ENCODE peak calls at places on chromosomes 1 and 21, in eight cellular contexts. L is T-helper 9 cell; R is stimulated activated CD8-positive, alpha-beta memory T cell treated with anti-CD3 and anti-CD28 coated beads, Interleukin-2, amount 100 ng/mL, for 48 hours; B is nephron progenitor cell; I is NCI-H2081; Q is NCI-H82; J is KG1; D is amniotic stem cell. M is an unnamed sample.

GRCh38 chr1:98439471-98439870 is 222.1 kb upstream of the SNX7 start:
- DNase-seq in J (no peak), I (no peak), Q (no peak), R (no peak), B (no peak), L (no peak), D (no peak), M (no peak)

GRCh38 chr1:109979489-109980091 is 5.0 kb upstream of the AHCYL1 start:
- DNase-seq in L (no peak), B (no peak), J (no peak), D (no peak), I (no peak), Q (no peak), R (no peak), M (no peak)

GRCh38 chr1:109918671-109919070 is 8.0 kb downstream of the CSF1 start:
- DNase-seq in B (no peak), L (no peak), D (no peak), I (no peak), Q (no peak), J (no peak), R (no peak), M (no peak)

GRCh38 chr1:228270032-228270431 is 62.2 kb downstream of the OBSCN start:
- DNase-seq in I (no peak), R (no peak), Q (no peak), B (no peak), J (no peak), L (no peak), D (no peak), M (no peak)

GRCh38 chr1:77370588-77371306 is 88.9 kb downstream of the AK5 start:
- DNase-seq in B (no peak), J (no peak), L (no peak), I (no peak), R (no peak), D (peak), Q (no peak), M (no peak)

GRCh38 chr1:58932820-58933598 is 149.2 kb upstream of the JUN start:
- DNase-seq in B (no peak), D (no peak), J (no peak), R (no peak), Q (no peak), L (no peak), I (peak), M (no peak)

GRCh38 chr1:238653693-238654321 is 732.6 kb upstream of the CHRM3 start:
- DNase-seq in Q (no peak), J (no peak), R (no peak), L (no peak), I (no peak), B (no peak), D (peak), M (no peak)

GRCh38 chr1:235021815-235022214 is 106.8 kb downstream of the TOMM20 start:
- DNase-seq in I (no peak), B (no peak), R (no peak), Q (no peak), J (no peak), D (no peak), L (no peak), M (no peak)

GRCh38 chr1:157095551-157095950 is 4.1 kb downstream of the ETV3L start:
- DNase-seq in Q (no peak), L (no peak), B (no peak), J (no peak), I (no peak), R (no peak), D (no peak), M (no peak)

GRCh38 chr21:41767606-41768370 is 936 bp upstream of the RIPK4 start:
- DNase-seq in I (no peak), Q (peak), J (no peak), D (no peak), B (peak), L (no peak), R (no peak), M (no peak)

GRCh38 chr1:222096883-222097282 is 355.0 kb upstream of the DUSP10 start:
- DNase-seq in I (no peak), Q (no peak), D (no peak), L (no peak), J (no peak), R (no peak), B (no peak), M (no peak)

GRCh38 chr1:214934035-214934434 is 148.5 kb upstream of the KCNK2 start:
- DNase-seq in B (no peak), I (no peak), R (no peak), J (no peak), Q (no peak), L (no peak), D (no peak), M (no peak)

GRCh38 chr21:43645414-43645891 is 13.8 kb downstream of the HSF2BP start:
- DNase-seq in R (no peak), I (peak), Q (peak), B (peak), D (peak), L (no peak), J (peak), M (no peak)

GRCh38 chr1:246333855-246334254 is 173.2 kb downstream of the SMYD3 start:
- DNase-seq in I (no peak), Q (no peak), R (no peak), L (no peak), B (no peak), J (no peak), D (no peak), M (no peak)

GRCh38 chr1:41388517-41388916 is 27.3 kb downstream of the FOXO6 start:
- DNase-seq in D (no peak), J (no peak), R (no peak), L (no peak), B (no peak), Q (no peak), I (no peak), M (no peak)

GRCh38 chr1:198939286-198939685 is 300.4 kb downstream of the PTPRC start:
- DNase-seq in I (no peak), B (no peak), L (no peak), D (no peak), R (no peak), J (no peak), Q (no peak), M (no peak)

GRCh38 chr1:97844552-97845089 is 76.2 kb downstream of the DPYD start:
- DNase-seq in I (no peak), Q (no peak), L (no peak), B (no peak), J (no peak), R (no peak), D (no peak), M (no peak)

GRCh38 chr1:6112690-6113005 is 67.0 kb downstream of the KCNAB2 start:
- DNase-seq in J (no peak), D (no peak), R (no peak), B (no peak), Q (no peak), I (no peak), L (no peak), M (no peak)

GRCh38 chr1:70143052-70143659 is 62.2 kb downstream of the LRRC40 start:
- DNase-seq in B (no peak), L (no peak), D (peak), Q (peak), J (no peak), R (no peak), I (no peak), M (no peak)

GRCh38 chr1:46623733-46624695 is 7.4 kb upstream of the MOB3C start:
- DNase-seq in Q (peak), L (no peak), B (peak), R (no peak), J (no peak), I (no peak), D (no peak), M (no peak)

GRCh38 chr1:226973898-226974543 is 33.9 kb downstream of the COQ8A start:
- DNase-seq in Q (no peak), L (no peak), D (no peak), B (no peak), I (no peak), J (no peak), R (no peak), M (no peak)

GRCh38 chr21:25115021-25115420 is 492.3 kb downstream of the MRPL39 start:
- DNase-seq in R (no peak), B (no peak), J (no peak), D (no peak), I (no peak), L (no peak), Q (no peak), M (no peak)

GRCh38 chr1:178371236-178371635 is 125.5 kb downstream of the CLEC20A start:
- DNase-seq in B (peak), J (no peak), D (no peak), I (no peak), R (no peak), L (no peak), Q (peak), M (no peak)

GRCh38 chr1:54380285-54380882 is 25.8 kb downstream of the SSBP3 start:
- DNase-seq in L (peak), R (peak), J (no peak), D (no peak), I (no peak), B (no peak), Q (no peak), M (peak)

GRCh38 chr1:185864889-185865288 is 130.7 kb downstream of the HMCN1 start:
- DNase-seq in L (no peak), I (no peak), R (no peak), Q (no peak), B (no peak), J (no peak), D (peak), M (no peak)

GRCh38 chr1:158952416-158952815 is 21.1 kb downstream of the PYHIN1 start:
- DNase-seq in I (no peak), J (no peak), R (no peak), D (no peak), B (no peak), Q (no peak), L (no peak), M (no peak)

GRCh38 chr1:230832466-230832865 is 35.9 kb downstream of the C1orf198 start:
- DNase-seq in J (no peak), Q (peak), I (no peak), R (no peak), D (no peak), L (no peak), B (no peak), M (no peak)

GRCh38 chr1:190119683-190120082 is 358.0 kb downstream of the BRINP3 start:
- DNase-seq in Q (peak), J (no peak), D (no peak), R (no peak), B (no peak), I (no peak), L (no peak), M (no peak)

GRCh38 chr1:154621875-154622274 is 13.9 kb upstream of the ADAR start:
- DNase-seq in B (no peak), I (no peak), D (no peak), R (no peak), L (no peak), Q (no peak), J (no peak), M (no peak)

GRCh38 chr21:44583800-44584147 is 3.4 kb upstream of the KRTAP10-5 start:
- DNase-seq in R (no peak), Q (no peak), B (no peak), L (no peak), J (no peak), D (no peak), I (peak), M (no peak)

GRCh38 chr1:152622803-152623202 is at the start of gene LCE3A:
- DNase-seq in D (no peak), Q (no peak), B (no peak), L (no peak), R (no peak), I (no peak), J (peak), M (no peak)

GRCh38 chr1:11558286-11558685 is 79.3 kb downstream of the DISP3 start:
- DNase-seq in L (no peak), R (no peak), B (no peak), Q (no peak), J (no peak), D (no peak), I (no peak), M (no peak)

GRCh38 chr1:76038306-76039004 is 36.1 kb upstream of the ST6GALNAC3 start:
- DNase-seq in J (no peak), R (no peak), Q (no peak), D (no peak), B (no peak), L (no peak), I (no peak), M (no peak)

GRCh38 chr1:47852006-47852686 is 145.0 kb downstream of the TRABD2B start:
- DNase-seq in B (no peak), R (no peak), L (no peak), J (no peak), Q (no peak), I (no peak), D (no peak), M (no peak)

GRCh38 chr1:203276408-203276807 is 28.9 kb upstream of the BTG2 start:
- DNase-seq in R (no peak), J (no peak), B (no peak), D (no peak), Q (no peak), L (no peak), I (no peak), M (no peak)

GRCh38 chr1:43936470-43937151 is 3.0 kb downstream of the ARTN start:
- DNase-seq in D (no peak), B (peak), I (peak), J (no peak), L (no peak), Q (peak), R (no peak), M (no peak)

M was measured in natural killer cell.